ENCODE peak calls at places on chromosome 17, in eight cellular contexts. M, A, P, V, F, D, W and T are unnamed samples.

GRCh38 chr17:50055055-50055425 is 870 bp upstream of the ITGA3 start:
- DNase-seq in P (no peak), V (no peak), M (no peak), F (no peak), W (no peak), D (no peak), A (no peak), T (no peak)

GRCh38 chr17:19904924-19905323 is 37.2 kb upstream of the ULK2 start:
- DNase-seq in W (no peak), P (no peak), D (peak; percentile 76), V (no peak), F (no peak), A (no peak), M (no peak), T (no peak)

GRCh38 chr17:16081507-16082087 is 82.0 kb downstream of the TTC19 start:
- DNase-seq in P (no peak), M (no peak), V (no peak), D (no peak), F (no peak), W (no peak), A (no peak), T (no peak)

GRCh38 chr17:74008196-74008595 is 195.3 kb upstream of the RPL38 start:
- DNase-seq in F (peak; percentile 20), D (no peak), V (peak; percentile 24), W (no peak), P (no peak), M (peak; percentile 43), A (peak; percentile 40), T (no peak)

GRCh38 chr17:28725660-28726395 is at the start of gene TLCD1:
- DNase-seq in P (peak; percentile 74), V (peak; percentile 70), M (peak; percentile 70), A (peak; percentile 37), F (peak; percentile 84), D (peak; percentile 62), W (peak; percentile 75), T (peak; percentile 94)

GRCh38 chr17:7428557-7428956 is at the start of gene SPEM3:
- DNase-seq in W (no peak), V (no peak), A (no peak), P (no peak), M (no peak), D (no peak), F (no peak), T (no peak)

GRCh38 chr17:61403846-61404701 is 4.4 kb downstream of the TBX2 start:
- DNase-seq in M (no peak), P (no peak), F (no peak), W (no peak), A (no peak), D (no peak), V (no peak), T (peak; percentile 72)

GRCh38 chr17:2814499-2815341 is 18.5 kb downstream of the RAP1GAP2 start:
- DNase-seq in W (no peak), V (no peak), P (no peak), D (peak; percentile 28), M (peak; percentile 44), A (peak; percentile 81), F (no peak), T (no peak)

GRCh38 chr17:57461082-57461481 is 204.8 kb downstream of the MSI2 start:
- DNase-seq in V (no peak), M (no peak), A (no peak), F (no peak), D (no peak), W (no peak), P (no peak), T (no peak)

GRCh38 chr17:40312131-40312731 is 3.3 kb downstream of the RARA start:
- DNase-seq in A (no peak), W (no peak), M (no peak), F (no peak), P (no peak), D (peak; percentile 69), V (no peak), T (no peak)

GRCh38 chr17:41048441-41048840 is 1.3 kb upstream of the KRTAP2-1 start:
- DNase-seq in W (no peak), F (peak; percentile 74), D (no peak), V (no peak), M (no peak), A (no peak), P (no peak), T (no peak)

GRCh38 chr17:78233678-78234077 is 2.2 kb downstream of the TMEM235 start:
- DNase-seq in V (no peak), F (no peak), M (no peak), A (no peak), P (no peak), D (no peak), W (no peak), T (no peak)

GRCh38 chr17:68437979-68438877 is 19.1 kb downstream of the WIPI1 start:
- DNase-seq in P (no peak), V (no peak), M (peak; percentile 59), D (no peak), W (peak; percentile 34), F (peak; percentile 17), A (peak; percentile 54), T (no peak)

GRCh38 chr17:46117117-46117516 is 76.1 kb downstream of the KANSL1 start:
- DNase-seq in M (no peak), A (no peak), F (no peak), V (no peak), P (no peak), D (no peak), W (no peak), T (no peak)

GRCh38 chr17:56171186-56171959 is 18.1 kb downstream of the ANKFN1 start:
- DNase-seq in F (no peak), V (no peak), P (no peak), W (no peak), A (no peak), D (no peak), M (no peak), T (no peak)

GRCh38 chr17:82495844-82496528 is 23.5 kb upstream of the FOXK2 start:
- DNase-seq in M (no peak), W (no peak), A (no peak), D (no peak), V (no peak), F (no peak), P (no peak), T (no peak)

GRCh38 chr17:57892820-57893595 is 43.2 kb upstream of the MRPS23 start:
- DNase-seq in M (peak; percentile 99), D (peak; percentile 98), W (no peak), V (peak; percentile 66), A (peak; percentile 82), P (peak; percentile 77), F (peak; percentile 97), T (peak; percentile 83)

GRCh38 chr17:13395872-13396271 is 205.9 kb downstream of the HS3ST3A1 start:
- DNase-seq in P (no peak), W (no peak), A (no peak), D (no peak), F (no peak), V (no peak), M (no peak), T (no peak)

GRCh38 chr17:72811976-72812687 is 280.4 kb downstream of the SLC39A11 start:
- DNase-seq in P (no peak), A (no peak), V (no peak), F (no peak), D (no peak), M (peak; percentile 53), W (no peak), T (no peak)

GRCh38 chr17:17724307-17724921 is 43.2 kb downstream of the RAI1 start:
- DNase-seq in P (peak; percentile 86), A (peak; percentile 56), M (no peak), F (peak; percentile 45), V (no peak), W (peak; percentile 76), D (no peak), T (peak; percentile 92)

GRCh38 chr17:16171613-16172012 is 43.7 kb downstream of the NCOR1 start:
- DNase-seq in F (no peak), A (no peak), M (no peak), W (no peak), V (no peak), D (no peak), P (no peak), T (no peak)